ENCODE peak calls at places on chromosomes 1 and 21, in seven cellular contexts. D, G, Y, I, H, J and R are unnamed samples.

GRCh38 chr1:36760081-36760480 is 274.2 kb downstream of the GRIK3 start:
- DNase-seq in D (no peak), G (no peak), Y (no peak), I (no peak), H (no peak), J (no peak), R (no peak)

GRCh38 chr1:243477676-243478075 is 221.8 kb downstream of the SDCCAG8 start:
- DNase-seq in D (no peak), G (no peak), Y (no peak), I (no peak), H (no peak), J (no peak), R (no peak)

GRCh38 chr1:192913683-192914082 is 104.8 kb downstream of the RGS2 start:
- DNase-seq in D (no peak), G (peak; percentile 45), Y (no peak), I (no peak), H (no peak), J (no peak), R (no peak)

GRCh38 chr1:177629526-177629925 is 340.3 kb downstream of the SEC16B start:
- DNase-seq in D (peak; percentile 58), G (no peak), Y (no peak), I (no peak), H (peak; percentile 3), J (no peak), R (no peak)

GRCh38 chr1:2821970-2822620 is 20.6 kb upstream of the TTC34 start:
- DNase-seq in D (no peak), G (peak; percentile 66), Y (no peak), I (peak; percentile 62), H (no peak), J (no peak), R (peak; percentile 66)

GRCh38 chr21:44706706-44707615 is 4.4 kb downstream of the TSPEAR start:
- DNase-seq in D (no peak), G (no peak), Y (no peak), I (no peak), H (no peak), J (no peak), R (peak; percentile 16)

GRCh38 chr21:31220567-31220966 is 123.5 kb downstream of the TIAM1 start:
- DNase-seq in D (peak; percentile 7), G (no peak), Y (no peak), I (no peak), H (peak; percentile 13), J (no peak), R (no peak)

GRCh38 chr1:113073457-113073950 is 506 bp downstream of the LRIG2 start:
- DNase-seq in D (peak; percentile 50), G (no peak), Y (peak; percentile 34), I (peak; percentile 74), H (peak; percentile 61), J (peak; percentile 65), R (peak; percentile 52)

GRCh38 chr21:46355161-46356004 is 31.4 kb downstream of the PCNT start:
- DNase-seq in D (no peak), G (no peak), Y (no peak), I (no peak), H (no peak), J (no peak), R (no peak)

GRCh38 chr1:203175237-203176181 is at the start of gene MYBPH:
- DNase-seq in D (no peak), G (peak; percentile 27), Y (peak; percentile 89), I (no peak), H (no peak), J (no peak), R (no peak)

GRCh38 chr1:24373044-24373443 is 40.5 kb downstream of the STPG1 start:
- DNase-seq in D (no peak), G (no peak), Y (no peak), I (no peak), H (no peak), J (no peak), R (no peak)

GRCh38 chr1:79716481-79716880 is 710.0 kb upstream of the ADGRL4 start:
- DNase-seq in D (peak; percentile 91), G (no peak), Y (no peak), I (no peak), H (peak; percentile 79), J (peak; percentile 41), R (no peak)

GRCh38 chr1:205013683-205014367 is 29.2 kb upstream of the CNTN2 start:
- DNase-seq in D (peak; percentile 43), G (peak; percentile 37), Y (no peak), I (no peak), H (no peak), J (no peak), R (peak; percentile 43)

GRCh38 chr1:150888727-150889126 is 1.8 kb downstream of the CTXND2 start:
- DNase-seq in D (no peak), G (no peak), Y (no peak), I (no peak), H (no peak), J (no peak), R (no peak)

GRCh38 chr21:29893687-29894086 is 46.1 kb downstream of the GRIK1 start:
- DNase-seq in D (no peak), G (no peak), Y (no peak), I (no peak), H (no peak), J (no peak), R (no peak)

GRCh38 chr1:22154626-22155025 is 11.7 kb upstream of the WNT4 start:
- DNase-seq in D (no peak), G (no peak), Y (no peak), I (no peak), H (no peak), J (no peak), R (no peak)

GRCh38 chr1:163071381-163072255 is 2.5 kb downstream of the RGS4 start:
- DNase-seq in D (peak; percentile 84), G (peak; percentile 30), Y (peak; percentile 13), I (peak; percentile 67), H (peak; percentile 91), J (peak; percentile 93), R (peak; percentile 68)

GRCh38 chr1:155254714-155255242 is 505 bp downstream of the ENTREP3 start:
- DNase-seq in D (no peak), G (peak; percentile 68), Y (no peak), I (peak; percentile 14), H (peak; percentile 10), J (no peak), R (no peak)

GRCh38 chr1:155256101-155256852 is 994 bp upstream of the ENTREP3 start:
- DNase-seq in D (no peak), G (no peak), Y (no peak), I (no peak), H (no peak), J (no peak), R (no peak)

GRCh38 chr1:155254228-155254713 is 1.0 kb downstream of the ENTREP3 start:
- DNase-seq in D (no peak), G (peak; percentile 45), Y (no peak), I (no peak), H (no peak), J (no peak), R (no peak)

GRCh38 chr1:155253797-155254196 is 1.5 kb downstream of the ENTREP3 start:
- DNase-seq in D (no peak), G (no peak), Y (no peak), I (no peak), H (no peak), J (peak; percentile 46), R (no peak)

GRCh38 chr1:155255243-155256100 is at the start of gene ENTREP3:
- DNase-seq in D (peak; percentile 66), G (peak; percentile 86), Y (peak; percentile 70), I (peak; percentile 89), H (peak; percentile 82), J (peak; percentile 70), R (peak; percentile 86)
- TF ChIP-seq CTCF in D (no peak), G (no peak), Y (no peak), I (no peak), H (no peak), J (peak; percentile 29), R (no peak)

GRCh38 chr1:225442156-225442555 is 14.3 kb upstream of the LBR start:
- DNase-seq in D (no peak), G (no peak), Y (no peak), I (no peak), H (no peak), J (no peak), R (no peak)

GRCh38 chr1:225440380-225440957 is 12.6 kb upstream of the LBR start:
- DNase-seq in D (no peak), G (no peak), Y (no peak), I (no peak), H (no peak), J (no peak), R (no peak)

GRCh38 chr1:225437710-225438437 is 10.0 kb upstream of the LBR start:
- DNase-seq in D (no peak), G (no peak), Y (no peak), I (peak; percentile 44), H (peak; percentile 38), J (no peak), R (no peak)

GRCh38 chr1:225445644-225446297 is 17.9 kb upstream of the LBR start:
- DNase-seq in D (no peak), G (no peak), Y (no peak), I (no peak), H (no peak), J (no peak), R (no peak)

GRCh38 chr1:225441314-225442119 is 13.7 kb upstream of the LBR start:
- DNase-seq in D (no peak), G (no peak), Y (no peak), I (no peak), H (no peak), J (no peak), R (no peak)
- TF ChIP-seq CTCF in D (peak; percentile 24), G (peak; percentile 30), Y (no peak), I (no peak), H (peak; percentile 41), J (peak; percentile 59), R (no peak)

GRCh38 chr1:31861346-31861745 is 45.5 kb upstream of the SPOCD1 start:
- DNase-seq in D (no peak), G (no peak), Y (no peak), I (no peak), H (no peak), J (no peak), R (no peak)
- TF ChIP-seq CTCF in D (no peak), G (no peak), Y (no peak), I (no peak), H (no peak), J (no peak), R (no peak)

DNA sequence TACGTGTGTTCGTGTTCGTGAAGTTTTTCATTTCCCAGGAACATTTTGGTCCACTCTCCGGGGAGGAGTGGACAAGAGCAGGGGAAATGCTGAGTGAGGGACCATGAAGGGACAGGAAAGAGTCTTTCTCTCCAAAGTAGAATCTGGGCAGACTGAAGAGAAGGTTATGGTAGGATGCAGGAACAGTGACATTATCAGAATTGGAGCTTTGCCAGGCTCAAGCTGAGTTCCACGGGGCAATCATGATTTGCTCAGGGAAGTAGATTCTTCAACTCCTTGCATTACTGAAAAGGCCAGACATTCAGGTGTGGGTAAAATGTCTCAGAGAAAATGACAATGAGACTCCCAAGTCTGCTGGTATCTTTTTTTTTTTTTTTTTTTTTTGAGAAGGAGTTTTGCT is 16.6 kb downstream of the ATP1A4 start:
- DNase-seq in D (no peak), G (no peak), Y (no peak), I (no peak), H (no peak), J (no peak), R (no peak)
- TF ChIP-seq CTCF in D (no peak), G (no peak), Y (no peak), I (no peak), H (no peak), J (no peak), R (no peak)

GRCh38 chr1:1282998-1283397 is 2.8 kb downstream of the SCNN1D start:
- DNase-seq in D (peak; percentile 75), G (peak; percentile 42), Y (no peak), I (no peak), H (no peak), J (no peak), R (no peak)
- TF ChIP-seq CTCF in D (no peak), G (no peak), Y (no peak), I (no peak), H (no peak), J (no peak), R (no peak)